ENCODE peak calls at places on chromosome 6, in seven cellular contexts. Y is uterus; F is brain microvascular endothelial cell; D is MM.1S; C is right lobe of liver; O is adrenal gland; B is CD8-positive, alpha-beta T cell. G is an unnamed sample.

GRCh38 chr6:34709386-34709785 is 12.8 kb upstream of the ILRUN start:
- DNase-seq in Y (peak), F (peak), D (no peak), C (peak), O (peak), B (no peak), G (peak)

GRCh38 chr6:112831022-112831421 is 483.9 kb downstream of the RFPL4B start:
- DNase-seq in Y (no peak), F (peak), D (no peak), C (no peak), O (no peak), B (no peak), G (no peak)

GRCh38 chr6:41201784-41202181 is 834 bp upstream of the TREML2 start:
- DNase-seq in Y (no peak), F (no peak), D (no peak), C (no peak), O (no peak), B (no peak), G (peak)

GRCh38 chr6:31467151-31467550 is 30.8 kb upstream of the MICB start:
- DNase-seq in Y (no peak), F (no peak), D (no peak), C (no peak), O (no peak), B (no peak), G (no peak)

GRCh38 chr6:170522565-170523183 is 30.4 kb downstream of the PSMB1 start:
- DNase-seq in Y (no peak), F (no peak), D (no peak), C (no peak), O (no peak), B (no peak), G (no peak)

GRCh38 chr6:75065524-75065923 is 140.3 kb downstream of the COL12A1 start:
- DNase-seq in Y (peak), F (peak), D (no peak), C (peak), O (no peak), B (no peak), G (no peak)

GRCh38 chr6:49264909-49265308 is 198.1 kb downstream of the MMUT start:
- DNase-seq in Y (no peak), F (no peak), D (no peak), C (no peak), O (no peak), B (no peak), G (no peak)

GRCh38 chr6:36912583-36912982 is 26.8 kb downstream of the C6orf89 start:
- DNase-seq in Y (no peak), F (peak), D (peak), C (no peak), O (no peak), B (peak), G (no peak)

GRCh38 chr6:54595844-54596243 is 250.7 kb upstream of the FAM83B start:
- DNase-seq in Y (no peak), F (no peak), D (no peak), C (no peak), O (no peak), B (no peak), G (no peak)

GRCh38 chr6:169851641-169852503 is 100.5 kb downstream of the ERMARD start:
- DNase-seq in Y (peak), F (peak), D (no peak), C (peak), O (peak), B (peak), G (peak)

GRCh38 chr6:36154286-36154685 is 24.0 kb downstream of the MAPK13 start:
- DNase-seq in Y (no peak), F (no peak), D (no peak), C (no peak), O (no peak), B (no peak), G (no peak)

GRCh38 chr6:138593100-138593877 is 94.0 kb upstream of the NHSL1 start:
- DNase-seq in Y (peak), F (peak), D (no peak), C (peak), O (peak), B (peak), G (no peak)

GRCh38 chr6:16749516-16750485 is 11.5 kb downstream of the ATXN1 start:
- DNase-seq in Y (no peak), F (peak), D (no peak), C (no peak), O (no peak), B (no peak), G (no peak)

GRCh38 chr6:32947552-32948465 is 5.1 kb downstream of the HLA-DMA start:
- DNase-seq in Y (no peak), F (peak), D (peak), C (no peak), O (no peak), B (peak), G (no peak)

GRCh38 chr6:91500689-91501303 is 913.9 kb upstream of the MAP3K7 start:
- DNase-seq in Y (no peak), F (no peak), D (no peak), C (no peak), O (no peak), B (no peak), G (no peak)

DNA sequence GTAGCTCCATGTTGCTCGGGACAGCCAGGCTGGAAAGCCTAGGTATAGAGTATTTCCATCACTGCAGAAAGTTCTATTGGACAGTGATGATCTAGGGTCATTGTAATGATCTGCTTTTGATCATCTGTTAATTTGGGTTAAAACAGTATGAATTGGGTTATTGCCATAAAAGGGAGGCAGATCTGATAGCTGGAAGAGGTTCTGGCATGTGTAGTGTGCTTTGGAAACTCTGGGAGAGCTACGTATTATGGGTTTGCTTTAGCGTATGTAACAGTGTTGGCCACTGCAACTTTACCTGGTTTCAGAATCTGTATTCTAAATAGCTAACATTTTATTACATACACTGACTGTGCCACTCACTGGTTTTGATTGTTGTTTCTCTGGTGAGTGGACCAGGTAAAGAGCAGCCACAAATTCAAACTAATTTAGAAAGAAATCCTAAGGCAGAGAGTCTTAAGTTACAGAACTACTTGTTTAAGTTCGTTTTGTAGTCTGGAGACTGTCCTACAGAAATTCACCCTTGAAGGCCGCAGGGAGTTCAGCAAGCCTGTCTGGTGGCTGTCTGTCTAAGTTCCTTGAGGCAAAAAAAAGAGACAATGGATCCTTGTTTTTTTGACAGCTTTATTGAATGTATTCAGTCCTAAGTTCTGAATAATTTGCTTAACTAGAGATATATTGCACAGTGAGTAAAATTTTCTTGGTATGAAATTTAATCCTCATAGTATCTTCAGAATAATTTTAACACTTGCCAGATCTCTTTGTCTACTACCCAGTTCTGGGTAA is 300.2 kb downstream of the PRL start:
- DNase-seq in Y (no peak), F (no peak), D (no peak), C (no peak), O (no peak), B (no peak), G (no peak)
- H3K27ac ChIP-seq in Y (peak), F (no peak), D (no peak), C (no peak), O (no peak), B (no peak), G (no peak)

GRCh38 chr6:137040393-137040792 is 4.4 kb downstream of the IL20RA start:
- DNase-seq in Y (no peak), F (no peak), D (no peak), C (no peak), O (no peak), B (no peak), G (no peak)
- TF ChIP-seq CTCF in Y (no peak), F (peak), D (peak), C (no peak), O (no peak), B (no peak), G (no peak)

GRCh38 chr6:106894978-106895702 is 79.4 kb downstream of the CD24 start:
- DNase-seq in Y (no peak), F (no peak), D (no peak), C (no peak), O (no peak), B (no peak), G (no peak)
- H3K4me3 ChIP-seq in Y (no peak), F (no peak), D (no peak), C (no peak), O (no peak), B (no peak), G (no peak)

GRCh38 chr6:89350281-89351037 is 2.1 kb downstream of the UBE2J1 start:
- DNase-seq in Y (no peak), F (no peak), D (peak), C (no peak), O (no peak), B (no peak), G (no peak)
- H3K27ac ChIP-seq in Y (peak), F (peak), D (peak), C (peak), O (no peak), B (no peak), G (peak)

GRCh38 chr6:47477497-47478232 is at the start of gene CD2AP:
- DNase-seq in Y (peak), F (peak), D (peak), C (peak), O (peak), B (peak), G (peak)
- TF ChIP-seq CTCF in Y (peak), F (no peak), D (no peak), C (peak), O (no peak), B (no peak), G (no peak)

G was measured in spleen.